ENCODE peak calls at places on chromosome 16, in eight cellular contexts. S, U, M, A, I, P, D and X are unnamed samples.

GRCh38 chr16:78443780-78444422 is 344.4 kb downstream of the WWOX start:
- DNase-seq in D (peak), I (no peak), A (no peak), U (no peak), S (no peak), M (no peak), P (no peak), X (no peak)

GRCh38 chr16:87789437-87790277 is 23.9 kb upstream of the KLHDC4 start:
- DNase-seq in A (peak), I (peak), P (no peak), S (no peak), M (no peak), D (peak), U (no peak), X (no peak)

GRCh38 chr16:6827931-6828330 is 504.7 kb upstream of the RBFOX1 start:
- DNase-seq in A (no peak), P (no peak), S (no peak), I (no peak), D (no peak), M (no peak), U (no peak), X (peak)

GRCh38 chr16:8675183-8676159 is 1.1 kb downstream of the ABAT start:
- DNase-seq in D (no peak), I (no peak), P (no peak), A (no peak), S (peak), M (peak), U (no peak), X (no peak)

GRCh38 chr16:86392751-86393150 is 117.6 kb upstream of the FOXF1 start:
- DNase-seq in M (no peak), D (peak), A (peak), I (no peak), U (no peak), S (no peak), P (no peak), X (no peak)

GRCh38 chr16:67514382-67514828 is 14.2 kb upstream of the RIPOR1 start:
- DNase-seq in P (peak), D (peak), U (peak), M (no peak), S (peak), I (peak), A (peak), X (peak)

GRCh38 chr16:81005644-81006471 is 827 bp downstream of the CMC2 start:
- DNase-seq in I (peak), A (peak), U (no peak), M (no peak), D (no peak), S (no peak), P (no peak), X (peak)

GRCh38 chr16:87317766-87318121 is 552 bp upstream of the C16orf95 start:
- DNase-seq in U (no peak), I (peak), S (peak), A (peak), M (no peak), P (peak), D (peak), X (no peak)

GRCh38 chr16:64089697-64090096 is 1032.2 kb downstream of the CDH11 start:
- DNase-seq in P (no peak), A (peak), M (no peak), I (peak), S (no peak), U (no peak), D (peak), X (peak)

GRCh38 chr16:11576427-11577289 is 10.1 kb downstream of the LITAF start:
- DNase-seq in D (no peak), M (peak), S (no peak), A (no peak), P (peak), I (no peak), U (no peak), X (peak)

GRCh38 chr16:4767872-4768548 is 1.0 kb upstream of the ZNF500 start:
- DNase-seq in S (no peak), A (peak), I (peak), P (no peak), D (peak), M (no peak), U (no peak), X (no peak)

GRCh38 chr16:81567987-81568748 is 123.6 kb downstream of the CMIP start:
- DNase-seq in D (peak), I (peak), M (no peak), A (peak), U (no peak), S (peak), P (no peak), X (no peak)

GRCh38 chr16:77137045-77137444 is 53.9 kb upstream of the MON1B start:
- DNase-seq in S (no peak), I (no peak), D (no peak), A (no peak), P (no peak), U (no peak), M (no peak), X (no peak)

GRCh38 chr16:49526966-49527365 is 153.4 kb downstream of the C16orf78 start:
- DNase-seq in I (no peak), A (no peak), U (no peak), P (no peak), S (no peak), D (no peak), M (no peak), X (no peak)

GRCh38 chr16:17776465-17776864 is 305.7 kb upstream of the XYLT1 start:
- DNase-seq in D (no peak), I (no peak), A (no peak), P (no peak), M (no peak), S (no peak), U (no peak), X (no peak)

GRCh38 chr16:59385953-59386352 is 651.8 kb upstream of the GOT2 start:
- DNase-seq in P (no peak), I (peak), M (no peak), U (no peak), A (peak), S (no peak), D (peak), X (no peak)

GRCh38 chr16:4404967-4405696 is 11.3 kb downstream of the CORO7 start:
- DNase-seq in U (no peak), A (no peak), S (no peak), I (no peak), D (no peak), P (peak), M (no peak), X (no peak)

GRCh38 chr16:85523602-85524364 is 89.3 kb upstream of the GSE1 start:
- DNase-seq in P (peak), A (peak), M (no peak), S (no peak), I (peak), D (peak), U (no peak), X (no peak)

GRCh38 chr16:89598199-89598598 is 15.2 kb upstream of the DPEP1 start:
- DNase-seq in M (no peak), D (no peak), P (no peak), I (peak), A (peak), U (no peak), S (no peak), X (no peak)

GRCh38 chr16:12096162-12096781 is 119.7 kb downstream of the SNX29 start:
- DNase-seq in A (peak), U (no peak), I (no peak), D (peak), P (no peak), M (no peak), S (no peak), X (peak)

GRCh38 chr16:14180431-14181059 is 109.4 kb downstream of the MRTFB start:
- DNase-seq in U (no peak), I (no peak), M (no peak), A (peak), P (peak), S (no peak), D (no peak), X (no peak)

GRCh38 chr16:29974291-29975133 is 844 bp downstream of the TAOK2 start:
- DNase-seq in I (peak), S (no peak), A (peak), M (no peak), P (peak), D (peak), U (no peak), X (peak)

GRCh38 chr16:17205279-17206139 is 265.3 kb downstream of the XYLT1 start:
- DNase-seq in U (no peak), D (peak), P (no peak), A (no peak), S (no peak), I (no peak), M (no peak), X (peak)

GRCh38 chr16:15055141-15056053 is 477 bp downstream of the NTAN1 start:
- DNase-seq in M (no peak), U (no peak), D (no peak), A (peak), P (peak), I (peak), S (peak), X (peak)

GRCh38 chr16:81583893-81584705 is 139.5 kb downstream of the CMIP start:
- DNase-seq in D (peak), S (no peak), M (no peak), A (peak), U (no peak), P (peak), I (no peak), X (no peak)

GRCh38 chr16:82031116-82032084 is 3.7 kb upstream of the HSD17B2 start:
- DNase-seq in U (no peak), D (peak), M (no peak), S (no peak), A (peak), P (no peak), I (peak), X (peak)

GRCh38 chr16:88681709-88682451 is 4.4 kb downstream of the SNAI3 start:
- DNase-seq in M (peak), D (peak), U (no peak), A (no peak), P (peak), S (peak), I (no peak), X (peak)

GRCh38 chr16:30903596-30903995 is 7.2 kb downstream of the CTF1 start:
- DNase-seq in I (peak), D (no peak), S (no peak), U (no peak), A (peak), M (peak), P (peak), X (peak)

GRCh38 chr16:3458852-3459361 is 15.4 kb downstream of the NAA60 start:
- DNase-seq in U (no peak), A (peak), P (no peak), I (no peak), M (no peak), S (no peak), D (peak), X (peak)

GRCh38 chr16:47666434-47666833 is 205.3 kb downstream of the PHKB start:
- DNase-seq in U (no peak), M (no peak), I (no peak), A (no peak), P (no peak), S (no peak), D (no peak), X (no peak)

GRCh38 chr16:84080813-84081212 is 35.9 kb downstream of the MBTPS1 start:
- DNase-seq in D (no peak), P (no peak), U (no peak), I (no peak), S (no peak), A (no peak), M (no peak), X (no peak)